ENCODE peak calls at places on chromosomes 7 and 10, in seven cellular contexts. E is GM20000; R is PC-3; J is dorsolateral prefrontal cortex; V is lower lobe of right lung; U is stimulated activated CD8-positive, alpha-beta memory T cell treated with anti-CD3 and anti-CD28 coated beads, Interleukin-15, amount 100 ng/mL, for 1 hour; B is SIG-M5. H is an unnamed sample.

GRCh38 chr7:108000875-108001758 is 1.8 kb downstream of the LAMB1 start:
- DNase-seq in E (no peak), R (peak), J (peak), V (peak), U (no peak), B (no peak), H (peak)

GRCh38 chr7:73851410-73852338 is 9.3 kb upstream of the TMEM270 start:
- DNase-seq in E (peak), R (peak), J (no peak), V (no peak), U (no peak), B (peak), H (peak)

GRCh38 chr10:30591249-30591670 is 38.3 kb downstream of the LYZL2 start:
- DNase-seq in E (peak), R (peak), J (no peak), V (no peak), U (no peak), B (no peak), H (peak)

GRCh38 chr10:8026349-8027259 is 27.9 kb upstream of the GATA3 start:
- DNase-seq in E (no peak), R (peak), J (no peak), V (no peak), U (no peak), B (no peak), H (no peak)

GRCh38 chr7:131522325-131522920 is 34.0 kb downstream of the PODXL start:
- DNase-seq in E (peak), R (no peak), J (no peak), V (no peak), U (no peak), B (no peak), H (no peak)

GRCh38 chr7:43491984-43492383 is 90.9 kb upstream of the STK17A start:
- DNase-seq in E (no peak), R (peak), J (no peak), V (no peak), U (no peak), B (no peak), H (no peak)

GRCh38 chr7:127986581-127987461 is 44.4 kb downstream of the LRRC4 start:
- DNase-seq in E (no peak), R (no peak), J (no peak), V (no peak), U (no peak), B (no peak), H (no peak)

GRCh38 chr10:12797471-12798262 is 203.8 kb downstream of the CCDC3 start:
- DNase-seq in E (no peak), R (no peak), J (no peak), V (no peak), U (no peak), B (no peak), H (no peak)

GRCh38 chr7:144777005-144777814 is 58.6 kb downstream of the TPK1 start:
- DNase-seq in E (no peak), R (no peak), J (no peak), V (no peak), U (no peak), B (no peak), H (no peak)

GRCh38 chr7:36473454-36474282 is 84.0 kb downstream of the ANLN start:
- DNase-seq in E (peak), R (peak), J (peak), V (peak), U (no peak), B (no peak), H (no peak)

GRCh38 chr10:6491841-6492609 is 88.1 kb downstream of the PRKCQ start:
- DNase-seq in E (no peak), R (no peak), J (no peak), V (no peak), U (no peak), B (no peak), H (no peak)

GRCh38 chr7:138900040-138900828 is 81.0 kb downstream of the KIAA1549 start:
- DNase-seq in E (no peak), R (peak), J (no peak), V (no peak), U (no peak), B (no peak), H (no peak)

GRCh38 chr7:471866-472639 is 47.6 kb downstream of the PDGFA start:
- DNase-seq in E (no peak), R (peak), J (peak), V (peak), U (no peak), B (no peak), H (no peak)

GRCh38 chr7:26365077-26365896 is 73.6 kb downstream of the SNX10 start:
- DNase-seq in E (peak), R (peak), J (no peak), V (peak), U (no peak), B (peak), H (peak)

GRCh38 chr10:5555031-5555510 is 30.3 kb downstream of the CALML3 start:
- DNase-seq in E (no peak), R (no peak), J (peak), V (peak), U (no peak), B (no peak), H (no peak)

GRCh38 chr10:29130190-29130673 is 158.6 kb upstream of the LYZL1 start:
- DNase-seq in E (peak), R (peak), J (no peak), V (no peak), U (no peak), B (no peak), H (peak)

GRCh38 chr7:12873596-12873995 is 186.2 kb downstream of the ARL4A start:
- DNase-seq in E (no peak), R (no peak), J (no peak), V (no peak), U (no peak), B (no peak), H (no peak)

GRCh38 chr7:66110861-66111260 is 3.8 kb upstream of the CRCP start:
- DNase-seq in E (no peak), R (peak), J (no peak), V (no peak), U (no peak), B (no peak), H (no peak)

GRCh38 chr7:1679326-1679965 is 9.4 kb downstream of the ELFN1 start:
- DNase-seq in E (no peak), R (no peak), J (no peak), V (no peak), U (no peak), B (no peak), H (peak)

GRCh38 chr10:48364659-48365405 is 58.4 kb downstream of the MAPK8 start:
- DNase-seq in E (no peak), R (peak), J (no peak), V (no peak), U (no peak), B (no peak), H (no peak)

GRCh38 chr7:90596745-90597526 is 815 bp downstream of the CDK14 start:
- DNase-seq in E (peak), R (peak), J (no peak), V (no peak), U (no peak), B (no peak), H (peak)

GRCh38 chr7:149670288-149670687 is 103.1 kb downstream of the ZNF467 start:
- DNase-seq in E (no peak), R (peak), J (peak), V (no peak), U (no peak), B (no peak), H (no peak)

GRCh38 chr10:51405580-51406367 is 293.6 kb downstream of the CSTF2T start:
- DNase-seq in E (no peak), R (peak), J (no peak), V (no peak), U (no peak), B (no peak), H (no peak)

GRCh38 chr10:48462482-48463020 is 142.3 kb downstream of the ARHGAP22 start:
- DNase-seq in E (no peak), R (no peak), J (peak), V (no peak), U (no peak), B (no peak), H (no peak)

GRCh38 chr10:86943316-86944030 is 13.9 kb downstream of the MMRN2 start:
- DNase-seq in E (no peak), R (no peak), J (no peak), V (no peak), U (no peak), B (no peak), H (no peak)

GRCh38 chr10:1063232-1063862 is 7.2 kb downstream of the WDR37 start:
- DNase-seq in E (no peak), R (no peak), J (no peak), V (no peak), U (no peak), B (no peak), H (no peak)

GRCh38 chr10:68981074-68981473 is 7.5 kb upstream of the KIFBP start:
- DNase-seq in E (no peak), R (peak), J (no peak), V (no peak), U (no peak), B (no peak), H (no peak)

GRCh38 chr7:39686261-39686924 is 63.0 kb downstream of the RALA start:
- DNase-seq in E (peak), R (no peak), J (no peak), V (no peak), U (no peak), B (no peak), H (peak)

GRCh38 chr7:130741336-130741995 is 7.5 kb upstream of the KLF14 start:
- DNase-seq in E (peak), R (no peak), J (no peak), V (no peak), U (no peak), B (peak), H (no peak)

GRCh38 chr10:13969118-13969791 is 361.5 kb downstream of the FRMD4A start:
- DNase-seq in E (no peak), R (peak), J (no peak), V (no peak), U (no peak), B (no peak), H (no peak)

GRCh38 chr7:89857767-89858166 is 296.5 kb upstream of the STEAP1 start:
- DNase-seq in E (no peak), R (no peak), J (no peak), V (no peak), U (no peak), B (no peak), H (no peak)

GRCh38 chr10:112515852-112516251 is 68.8 kb downstream of the VTI1A start:
- DNase-seq in E (no peak), R (no peak), J (no peak), V (no peak), U (no peak), B (no peak), H (no peak)

GRCh38 chr10:92757720-92758119 is 68.0 kb downstream of the HHEX start:
- DNase-seq in E (no peak), R (no peak), J (no peak), V (no peak), U (no peak), B (no peak), H (no peak)

GRCh38 chr7:18508441-18509427 is 13.2 kb downstream of the HDAC9 start:
- DNase-seq in E (no peak), R (peak), J (no peak), V (no peak), U (no peak), B (no peak), H (peak)

GRCh38 chr10:71679425-71679824 is 40.2 kb downstream of the C10orf105 start:
- DNase-seq in E (no peak), R (no peak), J (no peak), V (no peak), U (no peak), B (no peak), H (no peak)

GRCh38 chr10:67607472-67607871 is 88.5 kb downstream of the CTNNA3 start:
- DNase-seq in E (no peak), R (peak), J (no peak), V (no peak), U (no peak), B (no peak), H (no peak)